ENCODE peak calls at places on chromosome 18, in eight cellular contexts. N is lung, L is heart right ventricle, J is brain microvascular endothelial cell, X is stomach, M is OCI-LY7, D is HL-60, U is tibial nerve. P is an unnamed sample.

GRCh38 chr18:2780750-2781149 is 66.1 kb upstream of the EMILIN2 start:
- DNase-seq in N (no peak), L (no peak), J (no peak), X (no peak), M (no peak), D (no peak), U (no peak), P (no peak)

GRCh38 chr18:2902327-2902726 is 55.5 kb downstream of the EMILIN2 start:
- DNase-seq in N (no peak), L (no peak), J (no peak), X (no peak), M (no peak), D (no peak), U (no peak), P (no peak)

GRCh38 chr18:8350628-8351027 is 258.6 kb upstream of the RAB12 start:
- DNase-seq in N (no peak), L (no peak), J (no peak), X (no peak), M (no peak), D (no peak), U (no peak), P (no peak)

GRCh38 chr18:24402209-24402785 is 4.7 kb upstream of the OSBPL1A start:
- DNase-seq in N (no peak), L (no peak), J (no peak), X (no peak), M (peak), D (no peak), U (no peak), P (no peak)

GRCh38 chr18:9362869-9363268 is 28.3 kb downstream of the TWSG1 start:
- DNase-seq in N (no peak), L (no peak), J (no peak), X (no peak), M (no peak), D (no peak), U (no peak), P (no peak)

GRCh38 chr18:35688757-35689156 is 107.2 kb downstream of the GALNT1 start:
- DNase-seq in N (no peak), L (no peak), J (no peak), X (no peak), M (no peak), D (no peak), U (no peak), P (no peak)

GRCh38 chr18:62716679-62717058 is 1.3 kb downstream of the PHLPP1 start:
- DNase-seq in N (no peak), L (peak), J (peak), X (peak), M (peak), D (peak), U (no peak), P (peak)

GRCh38 chr18:25229080-25229479 is 122.9 kb downstream of the ZNF521 start:
- DNase-seq in N (no peak), L (no peak), J (peak), X (no peak), M (no peak), D (no peak), U (no peak), P (no peak)

GRCh38 chr18:13453714-13454113 is 235.2 kb downstream of the LDLRAD4 start:
- DNase-seq in N (no peak), L (no peak), J (no peak), X (peak), M (no peak), D (no peak), U (no peak), P (no peak)

DNA sequence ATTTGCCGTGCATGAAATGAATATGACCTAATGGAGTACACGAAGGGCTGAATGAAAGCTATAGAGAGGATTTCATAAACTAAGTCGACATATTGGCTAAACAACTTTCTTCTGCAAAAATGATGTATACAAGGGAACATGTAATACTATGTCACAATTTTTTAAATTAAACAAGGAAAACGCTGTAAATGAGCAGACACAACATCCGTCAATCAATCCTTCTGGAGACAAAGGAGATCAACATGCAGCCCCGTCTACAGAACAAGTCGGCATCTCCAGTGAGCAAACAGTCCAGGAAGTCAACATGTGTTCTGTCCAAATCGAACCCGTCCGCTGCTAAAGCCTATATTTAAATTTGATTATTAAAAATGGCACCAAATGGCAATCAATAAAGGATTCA is 180.8 kb downstream of the TCF4 start:
- DNase-seq in N (no peak), L (no peak), J (no peak), X (no peak), M (no peak), D (no peak), U (no peak), P (no peak)
- H3K4me3 ChIP-seq in N (no peak), L (no peak), J (no peak), X (no peak), M (no peak), D (no peak), U (no peak), P (no peak)

DNA sequence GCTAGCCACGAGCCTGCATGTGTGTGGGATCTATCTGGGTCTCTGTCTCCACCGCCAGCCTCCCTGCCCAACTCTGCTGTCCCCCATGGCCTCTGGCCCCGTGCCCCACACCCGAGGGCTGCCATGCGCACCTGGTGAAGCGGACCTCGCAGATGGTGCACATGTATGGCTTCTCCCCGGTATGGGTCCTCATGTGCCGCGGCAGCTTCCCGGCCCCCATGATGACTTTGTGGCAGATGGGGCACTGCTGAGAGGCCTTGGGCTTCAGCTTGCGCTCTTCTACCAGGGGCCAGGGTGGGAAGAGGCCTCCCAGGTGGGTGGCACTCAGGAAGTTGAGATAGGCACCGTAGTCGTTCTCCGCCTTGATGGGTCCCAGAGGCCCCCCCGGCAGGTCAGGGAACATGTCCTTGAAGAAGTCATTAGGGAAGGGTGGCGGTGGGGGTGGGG is 109.3 kb upstream of the SMAD2 start:
- DNase-seq in N (no peak), L (no peak), J (no peak), X (no peak), M (no peak), D (no peak), U (no peak), P (no peak)
- TF ChIP-seq CTCF in N (no peak), L (no peak), J (no peak), X (no peak), M (no peak), D (no peak), U (no peak), P (no peak)

GRCh38 chr18:27861539-27861938 is 315.4 kb downstream of the CDH2 start:
- DNase-seq in N (no peak), L (no peak), J (no peak), X (no peak), M (no peak), D (no peak), U (no peak), P (no peak)
- H3K27ac ChIP-seq in N (no peak), L (no peak), J (no peak), X (no peak), M (no peak), D (no peak), U (no peak), P (no peak)

DNA sequence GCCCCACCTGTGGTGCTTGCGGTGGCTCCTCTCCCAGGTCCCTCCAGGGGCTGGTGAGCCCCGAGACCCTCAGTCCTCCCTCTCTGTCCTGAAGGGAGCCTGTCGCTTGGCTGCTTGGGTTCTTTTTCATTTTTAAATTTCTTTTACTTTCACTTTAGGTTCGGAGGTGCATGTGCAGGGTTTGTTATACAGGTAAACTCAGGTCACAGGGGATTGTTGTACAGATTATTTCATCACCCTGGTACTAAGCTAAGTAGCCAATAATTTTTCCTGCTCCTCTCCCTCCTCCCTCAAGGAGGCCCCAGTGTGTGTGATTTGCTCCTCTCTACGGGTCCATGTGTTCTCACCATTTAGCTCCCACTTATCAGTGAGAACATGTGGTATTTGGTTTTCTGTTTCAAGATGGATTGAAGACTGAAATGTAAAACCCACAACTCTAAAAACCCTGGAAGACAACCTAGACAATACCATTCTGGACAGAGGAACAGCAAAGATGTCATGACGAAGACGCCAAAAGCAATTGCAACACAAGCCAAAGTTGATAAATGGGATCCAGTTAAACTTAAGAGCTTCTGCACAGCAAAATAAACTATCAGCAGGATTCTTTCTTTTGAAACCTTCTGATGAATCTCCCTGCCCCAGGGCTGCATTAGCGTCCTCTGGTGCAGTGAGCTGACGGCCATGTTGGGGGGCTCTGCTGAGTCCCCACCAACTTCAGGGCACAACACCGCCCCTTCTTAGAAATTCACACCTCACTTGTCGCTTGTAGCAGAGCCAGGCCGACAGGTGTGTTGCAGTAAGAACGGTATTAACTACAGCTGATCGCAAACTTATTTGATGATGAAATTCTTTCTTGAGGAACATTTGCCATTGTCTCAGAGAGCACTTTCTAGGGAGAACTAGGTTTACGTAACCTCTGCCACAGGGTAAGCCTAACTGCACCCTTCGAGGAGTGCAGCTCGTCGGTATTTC is 135.3 kb downstream of the ZNF236 start:
- DNase-seq in N (no peak), L (no peak), J (no peak), X (no peak), M (no peak), D (no peak), U (no peak), P (no peak)
- H3K4me3 ChIP-seq in N (no peak), L (no peak), J (no peak), X (no peak), M (no peak), D (no peak), U (no peak), P (peak)

DNA sequence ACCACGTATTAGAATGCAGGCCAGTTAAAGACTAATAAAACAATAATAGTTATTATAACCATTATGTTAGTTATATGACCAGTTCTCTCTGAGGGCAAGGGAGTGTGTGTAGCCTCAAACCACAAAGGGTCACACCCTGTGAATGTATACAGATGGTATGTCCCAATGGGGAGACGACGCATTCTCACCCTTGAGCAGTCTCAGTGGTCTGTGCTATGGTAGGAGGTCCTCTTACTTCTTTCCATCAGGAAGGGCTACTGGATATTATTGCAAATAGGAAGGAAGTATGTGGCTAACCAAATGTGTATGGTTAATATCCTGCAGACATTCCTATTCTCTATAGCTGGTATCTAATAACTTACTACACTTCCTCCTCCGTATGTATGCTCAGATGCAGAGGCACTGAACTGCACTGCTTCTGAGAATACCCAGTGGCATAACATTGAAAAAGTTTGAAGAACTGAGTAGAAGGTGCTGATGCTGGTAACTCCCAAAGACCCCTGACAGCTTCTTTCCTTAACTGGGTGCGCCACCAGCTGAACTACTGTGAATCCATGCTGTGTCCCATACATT is 306.7 kb upstream of the CCDC68 start:
- DNase-seq in N (no peak), L (no peak), J (peak), X (no peak), M (no peak), D (no peak), U (no peak), P (no peak)
- TF ChIP-seq CTCF in N (no peak), L (no peak), J (no peak), X (no peak), M (no peak), D (no peak), U (no peak), P (no peak)

GRCh38 chr18:79400591-79401381 is 5.1 kb downstream of the NFATC1 start:
- DNase-seq in N (no peak), L (no peak), J (no peak), X (no peak), M (peak), D (no peak), U (no peak), P (peak)

GRCh38 chr18:79402977-79403722 is 7.4 kb downstream of the NFATC1 start:
- DNase-seq in N (peak), L (peak), J (no peak), X (peak), M (no peak), D (peak), U (peak), P (peak)

GRCh38 chr18:79401494-79402208 is 5.9 kb downstream of the NFATC1 start:
- DNase-seq in N (no peak), L (no peak), J (no peak), X (no peak), M (no peak), D (no peak), U (no peak), P (peak)

GRCh38 chr18:79403723-79404566 is 8.2 kb downstream of the NFATC1 start:
- DNase-seq in N (no peak), L (no peak), J (no peak), X (no peak), M (no peak), D (no peak), U (no peak), P (no peak)

GRCh38 chr18:79402209-79402576 is 6.5 kb downstream of the NFATC1 start:
- DNase-seq in N (no peak), L (no peak), J (no peak), X (no peak), M (no peak), D (no peak), U (no peak), P (peak)
- H3K27ac ChIP-seq in N (no peak), L (no peak), J (no peak), X (peak), M (peak), D (no peak), U (no peak), P (no peak)

DNA sequence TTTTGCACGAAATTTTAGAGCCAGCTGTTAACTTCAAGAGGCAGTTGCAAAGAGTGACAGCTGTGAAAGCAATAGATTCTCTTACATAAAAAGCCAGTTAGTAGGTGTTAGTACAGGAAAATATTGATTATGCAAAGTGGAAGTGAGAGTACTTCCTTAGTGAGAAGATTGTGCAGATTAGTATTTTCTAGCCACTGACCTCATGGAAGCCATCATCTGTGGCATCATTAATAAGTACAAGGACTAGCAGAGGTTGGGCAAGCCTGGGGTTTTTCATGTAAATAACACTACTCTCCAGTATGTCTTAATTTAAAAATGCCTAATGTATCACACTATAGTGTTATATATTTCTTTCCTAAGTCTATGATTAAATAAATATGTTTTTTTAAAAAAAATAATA is 166.2 kb upstream of the DTNA start:
- DNase-seq in N (no peak), L (no peak), J (no peak), X (no peak), M (no peak), D (no peak), U (no peak), P (no peak)
- H3K4me3 ChIP-seq in N (no peak), L (no peak), J (no peak), X (no peak), M (no peak), D (no peak), U (no peak), P (no peak)